ENCODE peak calls at places on chromosomes 1 and 21, in ten cellular contexts. Z is fibroblast of lung, V is uterus, H is A549, S is heart right ventricle, C is glutamatergic neuron, M is ovary, G is HFF-Myc, P is mesothelial cell of epicardium, R is lower leg skin. W is an unnamed sample.

GRCh38 chr1:33236498-33236897 is 19.8 kb upstream of the ZNF362 start:
- DNase-seq in Z (no peak), V (no peak), H (no peak), S (no peak), C (no peak), M (no peak), G (no peak), P (no peak), R (peak; percentile 34), W (no peak)

GRCh38 chr21:17491716-17492414 is 21.0 kb upstream of the CXADR start:
- DNase-seq in Z (peak; percentile 98), V (peak; percentile 67), H (peak; percentile 7), S (peak; percentile 13), C (no peak), M (no peak), G (peak; percentile 98), P (no peak), R (no peak), W (peak; percentile 88)

GRCh38 chr1:167704767-167705166 is 17.0 kb upstream of the MPZL1 start:
- DNase-seq in Z (no peak), V (no peak), H (no peak), S (no peak), C (no peak), M (no peak), G (no peak), P (no peak), R (no peak), W (no peak)

GRCh38 chr21:31459457-31459856 is 115.4 kb upstream of the TIAM1 start:
- DNase-seq in Z (no peak), V (no peak), H (peak; percentile 33), S (no peak), C (no peak), M (no peak), G (no peak), P (no peak), R (no peak), W (no peak)

GRCh38 chr1:215824245-215824644 is 257.1 kb downstream of the KCTD3 start:
- DNase-seq in Z (peak; percentile 48), V (no peak), H (no peak), S (no peak), C (no peak), M (no peak), G (no peak), P (no peak), R (no peak), W (no peak)

GRCh38 chr1:61482170-61482569 is 242.8 kb downstream of the TM2D1 start:
- DNase-seq in Z (no peak), V (no peak), H (no peak), S (no peak), C (no peak), M (no peak), G (no peak), P (no peak), R (no peak), W (no peak)

GRCh38 chr1:202807367-202807925 is 775 bp downstream of the KDM5B start:
- DNase-seq in Z (peak; percentile 37), V (peak; percentile 39), H (peak; percentile 89), S (peak; percentile 22), C (peak; percentile 44), M (no peak), G (no peak), P (peak; percentile 26), R (peak; percentile 90), W (no peak)

GRCh38 chr21:45330075-45330781 is 42.5 kb upstream of the POFUT2 start:
- DNase-seq in Z (peak; percentile 87), V (peak; percentile 70), H (peak; percentile 67), S (no peak), C (no peak), M (peak; percentile 53), G (no peak), P (no peak), R (no peak), W (no peak)

GRCh38 chr1:8985915-8986813 is 40.1 kb downstream of the SLC2A7 start:
- DNase-seq in Z (peak; percentile 88), V (peak; percentile 71), H (peak; percentile 67), S (peak; percentile 83), C (no peak), M (peak; percentile 40), G (peak; percentile 75), P (no peak), R (peak; percentile 94), W (peak; percentile 78)

GRCh38 chr1:30816211-30817082 is 58.9 kb upstream of the LAPTM5 start:
- DNase-seq in Z (peak; percentile 83), V (peak; percentile 32), H (no peak), S (peak; percentile 81), C (peak; percentile 89), M (no peak), G (peak; percentile 79), P (no peak), R (no peak), W (no peak)

GRCh38 chr1:109765896-109766615 is 2.3 kb upstream of the EPS8L3 start:
- DNase-seq in Z (no peak), V (peak; percentile 7), H (no peak), S (no peak), C (peak; percentile 6), M (peak; percentile 19), G (no peak), P (peak; percentile 14), R (peak; percentile 67), W (no peak)

GRCh38 chr1:17696417-17697301 is 58.5 kb upstream of the ACTL8 start:
- DNase-seq in Z (peak; percentile 61), V (peak; percentile 31), H (peak; percentile 38), S (peak; percentile 19), C (no peak), M (peak; percentile 66), G (peak; percentile 36), P (no peak), R (no peak), W (peak; percentile 12)

GRCh38 chr1:44499306-44499705 is 94.3 kb downstream of the RNF220 start:
- DNase-seq in Z (no peak), V (no peak), H (no peak), S (no peak), C (no peak), M (no peak), G (no peak), P (no peak), R (peak; percentile 3), W (no peak)

GRCh38 chr1:214330715-214331114 is 49.8 kb downstream of the SMYD2 start:
- DNase-seq in Z (no peak), V (no peak), H (no peak), S (peak; percentile 26), C (no peak), M (no peak), G (no peak), P (no peak), R (no peak), W (no peak)

GRCh38 chr21:34510148-34511142 is 1.6 kb downstream of the KCNE1 start:
- DNase-seq in Z (peak; percentile 70), V (no peak), H (peak; percentile 13), S (peak; percentile 81), C (peak; percentile 56), M (no peak), G (no peak), P (no peak), R (peak; percentile 91), W (peak; percentile 30)

GRCh38 chr1:3369437-3370076 is 84.9 kb upstream of the ARHGEF16 start:
- DNase-seq in Z (peak; percentile 49), V (peak; percentile 56), H (no peak), S (peak; percentile 57), C (no peak), M (peak; percentile 58), G (no peak), P (no peak), R (no peak), W (peak; percentile 57)

GRCh38 chr1:32716312-32717126 is 13.9 kb upstream of the SYNC start:
- DNase-seq in Z (no peak), V (no peak), H (peak; percentile 65), S (no peak), C (peak; percentile 61), M (peak; percentile 56), G (no peak), P (peak; percentile 54), R (peak; percentile 90), W (no peak)

GRCh38 chr1:153404768-153405167 is 11.6 kb upstream of the S100A7A start:
- DNase-seq in Z (no peak), V (no peak), H (peak; percentile 40), S (peak; percentile 12), C (peak; percentile 61), M (no peak), G (no peak), P (no peak), R (peak; percentile 89), W (no peak)
- TF ChIP-seq CTCF in Z (peak; percentile 15), V (no peak), H (peak; percentile 25), S (peak; percentile 51), C (peak; percentile 67), M (no peak), G (peak; percentile 59), P (peak; percentile 64), R (no peak), W (peak; percentile 24)

GRCh38 chr1:90501281-90501680 is 215.8 kb downstream of the BARHL2 start:
- DNase-seq in Z (no peak), V (no peak), H (no peak), S (no peak), C (no peak), M (no peak), G (no peak), P (no peak), R (no peak), W (no peak)
- TF ChIP-seq CTCF in Z (no peak), V (no peak), H (no peak), S (no peak), C (no peak), M (no peak), G (no peak), P (no peak), R (no peak), W (no peak)

GRCh38 chr1:201015551-201016091 is 7.9 kb downstream of the KIF21B start:
- DNase-seq in Z (no peak), V (no peak), H (no peak), S (no peak), C (no peak), M (no peak), G (no peak), P (no peak), R (no peak), W (no peak)

GRCh38 chr1:201017828-201018163 is 5.7 kb downstream of the KIF21B start:
- DNase-seq in Z (no peak), V (no peak), H (no peak), S (no peak), C (no peak), M (no peak), G (no peak), P (no peak), R (no peak), W (no peak)

GRCh38 chr1:201016211-201016651 is 7.3 kb downstream of the KIF21B start:
- DNase-seq in Z (peak; percentile 14), V (no peak), H (no peak), S (peak; percentile 38), C (peak; percentile 59), M (peak; percentile 49), G (no peak), P (peak; percentile 71), R (no peak), W (no peak)

GRCh38 chr1:201019321-201019977 is 4.1 kb downstream of the KIF21B start:
- DNase-seq in Z (peak; percentile 27), V (no peak), H (peak; percentile 60), S (no peak), C (no peak), M (no peak), G (no peak), P (no peak), R (peak; percentile 93), W (no peak)

GRCh38 chr1:201016943-201017827 is 6.3 kb downstream of the KIF21B start:
- DNase-seq in Z (no peak), V (no peak), H (no peak), S (no peak), C (peak; percentile 61), M (no peak), G (no peak), P (no peak), R (no peak), W (no peak)
- TF ChIP-seq CTCF in Z (no peak), V (no peak), H (no peak), S (no peak), C (no peak), M (no peak), G (no peak), P (no peak), R (no peak), W (no peak)

GRCh38 chr1:21774835-21775541 is 8.0 kb downstream of the USP48 start:
- DNase-seq in Z (no peak), V (no peak), H (no peak), S (no peak), C (no peak), M (no peak), G (no peak), P (no peak), R (peak; percentile 45), W (no peak)
- TF ChIP-seq CTCF in Z (no peak), V (no peak), H (no peak), S (no peak), C (no peak), M (no peak), G (no peak), P (no peak), R (no peak), W (no peak)